ENCODE peak calls at places on chromosomes 6 and 20, in ten cellular contexts. A is HCT116, B is breast epithelium, G is spleen, K is IMR-90, O is H1, Z is endothelial cell of umbilical vein, F is Peyer's patch, P is heart left ventricle, I is ovary. H is an unnamed sample.

GRCh38 chr6:20350215-20350614 is 51.5 kb upstream of the E2F3 start:
- DNase-seq in K (peak), I (no peak), P (no peak), A (no peak), B (no peak), Z (peak), F (no peak), G (no peak), O (no peak), H (no peak)

GRCh38 chr6:52560462-52560861 is 16.4 kb downstream of the TRAM2 start:
- DNase-seq in G (no peak), A (no peak), O (no peak), I (no peak), F (no peak), K (no peak), B (no peak), P (no peak), Z (no peak), H (no peak)

GRCh38 chr6:35568967-35569606 is 56.4 kb upstream of the TULP1 start:
- DNase-seq in F (peak), G (peak), A (no peak), B (no peak), Z (no peak), I (peak), O (no peak), P (no peak), K (no peak), H (peak)

GRCh38 chr6:32070814-32071466 is 32.7 kb downstream of the CYP21A2 start:
- DNase-seq in A (no peak), G (no peak), F (no peak), B (no peak), Z (no peak), P (peak), K (no peak), O (no peak), I (no peak), H (no peak)

GRCh38 chr20:36181934-36182603 is 27.5 kb downstream of the EPB41L1 start:
- DNase-seq in A (no peak), B (no peak), Z (peak), K (peak), F (no peak), G (no peak), P (no peak), O (no peak), I (no peak), H (no peak)

GRCh38 chr6:45116714-45117410 is 211.3 kb upstream of the RUNX2 start:
- DNase-seq in F (no peak), G (no peak), K (peak), A (no peak), Z (peak), O (no peak), I (no peak), B (no peak), P (no peak), H (no peak)

GRCh38 chr6:84442241-84442640 is 214.8 kb upstream of the CEP162 start:
- DNase-seq in F (no peak), P (no peak), Z (no peak), G (no peak), K (no peak), B (no peak), A (no peak), I (no peak), O (no peak), H (no peak)

GRCh38 chr6:131602913-131603312 is 25.1 kb downstream of the MED23 start:
- DNase-seq in Z (no peak), G (no peak), F (no peak), P (no peak), A (no peak), K (peak), B (no peak), O (no peak), I (no peak), H (peak)

GRCh38 chr6:46993846-46994245 is 48.3 kb downstream of the ADGRF1 start:
- DNase-seq in O (no peak), A (peak), F (no peak), G (no peak), I (no peak), B (no peak), P (no peak), Z (peak), K (peak), H (no peak)

GRCh38 chr6:90898763-90899162 is 311.9 kb upstream of the MAP3K7 start:
- DNase-seq in Z (no peak), G (no peak), I (no peak), F (no peak), B (no peak), O (no peak), A (no peak), K (no peak), P (no peak), H (no peak)

GRCh38 chr6:8108031-8108660 is 5.8 kb upstream of the EEF1E1 start:
- DNase-seq in B (no peak), Z (peak), F (no peak), O (no peak), I (no peak), P (no peak), G (no peak), A (peak), K (peak), H (no peak)

GRCh38 chr6:37309059-37309458 is 44.7 kb upstream of the RNF8 start:
- DNase-seq in I (no peak), F (no peak), B (no peak), Z (no peak), P (no peak), A (no peak), G (no peak), K (no peak), O (no peak), H (peak)

GRCh38 chr6:88566746-88567534 is 396.5 kb downstream of the RNGTT start:
- DNase-seq in O (no peak), Z (no peak), I (no peak), B (no peak), F (no peak), P (no peak), K (no peak), A (no peak), G (no peak), H (no peak)

GRCh38 chr20:53597085-53597482 is 3.4 kb upstream of the ZNF217 start:
- DNase-seq in F (no peak), Z (no peak), P (no peak), I (no peak), A (no peak), K (no peak), B (no peak), G (no peak), O (no peak), H (no peak)

GRCh38 chr20:47319517-47320252 is 36.8 kb downstream of the ZMYND8 start:
- DNase-seq in A (peak), O (peak), Z (peak), B (peak), K (peak), I (peak), F (peak), P (peak), G (no peak), H (no peak)

GRCh38 chr20:11379257-11380011 is 538.3 kb upstream of the BTBD3 start:
- DNase-seq in I (no peak), K (no peak), P (peak), F (no peak), O (peak), A (no peak), B (no peak), Z (no peak), G (peak), H (peak)

GRCh38 chr20:49450281-49450707 is 32.2 kb downstream of the KCNB1 start:
- DNase-seq in G (no peak), A (no peak), B (no peak), O (no peak), P (no peak), I (no peak), Z (no peak), F (no peak), K (no peak), H (no peak)

GRCh38 chr20:50416930-50417329 is 93.3 kb upstream of the PTPN1 start:
- DNase-seq in P (no peak), A (no peak), K (no peak), F (no peak), B (no peak), I (no peak), G (no peak), O (no peak), Z (no peak), H (no peak)

GRCh38 chr6:142856857-142857608 is 87.9 kb downstream of the HIVEP2 start:
- DNase-seq in F (no peak), G (no peak), A (no peak), B (no peak), I (no peak), O (no peak), P (no peak), Z (no peak), K (no peak), H (no peak)
- TF ChIP-seq POLR2A in F (no peak), G (no peak), A (no peak), B (no peak), I (no peak), O (no peak), P (no peak), Z (no peak), K (no peak), H (no peak)

DNA sequence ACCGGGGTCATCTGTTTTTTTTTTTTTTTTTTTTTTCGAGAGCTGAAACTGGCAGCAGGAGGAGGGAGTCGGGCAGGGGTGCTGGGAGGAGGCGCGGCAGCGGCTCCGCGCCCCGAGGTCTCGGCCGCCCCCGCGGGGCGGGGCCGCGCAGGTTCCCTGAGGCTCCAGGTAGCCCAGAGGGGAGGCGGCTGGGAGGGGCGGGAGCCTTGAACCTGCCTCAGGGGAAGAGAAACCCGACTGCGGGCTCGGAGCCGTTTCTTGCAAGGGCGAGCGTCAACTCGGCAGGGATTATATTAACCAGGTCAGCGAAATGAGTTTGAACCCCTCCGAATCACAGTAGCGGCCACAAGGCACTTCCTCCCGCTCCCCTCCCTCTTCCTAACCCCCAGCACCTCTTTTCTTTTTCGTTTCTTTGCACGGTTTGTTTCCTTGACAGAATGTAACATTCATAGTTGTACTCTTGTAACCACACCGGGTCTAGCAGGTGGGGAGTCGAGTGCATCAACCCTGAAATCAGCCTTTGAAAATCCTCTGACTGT is 2.0 kb downstream of the MYB start:
- DNase-seq in B (no peak), K (no peak), Z (no peak), I (no peak), F (peak), P (no peak), A (no peak), O (no peak), G (peak), H (peak)
- TF ChIP-seq POLR2A in B (no peak), K (no peak), Z (no peak), I (no peak), F (no peak), P (no peak), A (no peak), O (no peak), G (no peak), H (no peak)

GRCh38 chr6:136550330-136551071 is at the start of gene MAP7:
- DNase-seq in K (peak), F (peak), O (peak), B (peak), A (peak), P (peak), Z (peak), G (peak), I (peak), H (peak)
- TF ChIP-seq POLR2A in K (no peak), F (peak), O (peak), B (no peak), A (no peak), P (no peak), Z (no peak), G (no peak), I (no peak), H (no peak)

GRCh38 chr6:23307516-23307915 is 738.1 kb downstream of the HDGFL1 start:
- DNase-seq in K (no peak), A (no peak), I (no peak), B (no peak), F (no peak), P (no peak), Z (no peak), O (no peak), G (no peak), H (no peak)

GRCh38 chr6:23302499-23302898 is 733.1 kb downstream of the HDGFL1 start:
- DNase-seq in I (no peak), B (no peak), Z (peak), O (no peak), F (no peak), P (no peak), G (no peak), K (no peak), A (no peak), H (no peak)

GRCh38 chr6:23306251-23306950 is 737.0 kb downstream of the HDGFL1 start:
- DNase-seq in I (no peak), P (no peak), A (no peak), B (no peak), G (no peak), Z (no peak), O (no peak), F (no peak), K (no peak), H (no peak)

GRCh38 chr6:23308166-23308565 is 738.8 kb downstream of the HDGFL1 start:
- DNase-seq in Z (no peak), F (no peak), P (no peak), K (no peak), B (no peak), I (no peak), O (no peak), A (no peak), G (no peak), H (no peak)

GRCh38 chr6:23305325-23305943 is 736.1 kb downstream of the HDGFL1 start:
- DNase-seq in B (no peak), P (no peak), F (no peak), G (no peak), O (no peak), A (no peak), K (no peak), I (no peak), Z (no peak), H (no peak)
- TF ChIP-seq POLR2A in B (no peak), P (no peak), F (no peak), G (no peak), O (no peak), A (no peak), K (no peak), I (no peak), Z (no peak), H (no peak)

GRCh38 chr6:53735896-53736295 is 58.9 kb upstream of the LRRC1 start:
- DNase-seq in K (no peak), F (no peak), Z (no peak), I (no peak), G (no peak), P (no peak), A (no peak), O (no peak), B (no peak), H (no peak)

GRCh38 chr6:53741417-53741816 is 53.4 kb upstream of the LRRC1 start:
- DNase-seq in B (no peak), G (no peak), K (no peak), F (no peak), A (no peak), I (no peak), O (no peak), P (no peak), Z (no peak), H (no peak)

GRCh38 chr6:53744321-53744720 is 50.5 kb upstream of the LRRC1 start:
- DNase-seq in I (no peak), Z (no peak), K (no peak), O (no peak), B (no peak), F (no peak), G (no peak), P (no peak), A (no peak), H (no peak)

GRCh38 chr6:53737746-53738145 is 57.1 kb upstream of the LRRC1 start:
- DNase-seq in A (no peak), F (no peak), K (no peak), P (no peak), B (no peak), I (no peak), O (no peak), G (no peak), Z (no peak), H (no peak)

GRCh38 chr6:53741001-53741400 is 53.8 kb upstream of the LRRC1 start:
- DNase-seq in F (no peak), B (no peak), K (no peak), O (no peak), I (no peak), Z (no peak), P (no peak), A (no peak), G (no peak), H (no peak)
- TF ChIP-seq POLR2A in F (no peak), B (no peak), K (no peak), O (no peak), I (no peak), Z (no peak), P (no peak), A (no peak), G (no peak), H (no peak)